ENCODE peak calls at places on chromosomes 12 and 14, in ten cellular contexts. F is left cardiac atrium; D is non-pigmented ciliary epithelial cell; Q is MV-4-11; N is stimulated activated naive CD8-positive, alpha-beta T cell treated with anti-CD3 and anti-CD28 coated beads, Interleukin-15, Interleukin-2, amounts not matched to agents 100 U/mL and 50 U/mL, for 24 hours; R is mucosa of descending colon; V is hippocampal formation; M is HTR-8/SVneo; C is sigmoid colon; J is EL. O is an unnamed sample.
A peak's percentile ranks its signal among the peaks of the same experiment; 100 is the strongest.

GRCh38 chr12:24839268-24839791 is 109.6 kb downstream of the BCAT1 start:
- DNase-seq in M (no peak), C (no peak), D (no peak), Q (no peak), R (no peak), V (no peak), J (no peak), F (no peak), N (peak; percentile 66), O (no peak)

GRCh38 chr12:70645494-70646317 is 8.5 kb upstream of the PTPRB start:
- DNase-seq in F (peak; percentile 82), Q (no peak), C (no peak), M (peak; percentile 54), V (no peak), J (peak; percentile 96), N (peak; percentile 14), R (peak; percentile 53), D (peak; percentile 89), O (peak; percentile 89)

GRCh38 chr12:57735198-57735855 is 3.2 kb downstream of the AGAP2 start:
- DNase-seq in N (no peak), R (no peak), D (no peak), J (no peak), F (no peak), V (no peak), Q (no peak), M (no peak), C (no peak), O (no peak)

GRCh38 chr12:48194780-48195179 is 8.3 kb downstream of the OR10AD1 start:
- DNase-seq in C (no peak), J (peak; percentile 26), N (no peak), F (no peak), M (no peak), R (no peak), Q (no peak), D (no peak), V (no peak), O (no peak)

GRCh38 chr12:80041691-80042090 is 57.6 kb upstream of the OTOGL start:
- DNase-seq in F (no peak), C (no peak), M (no peak), R (no peak), J (peak; percentile 59), V (no peak), D (no peak), N (no peak), Q (no peak), O (peak; percentile 14)

GRCh38 chr14:87156878-87157277 is 836.1 kb downstream of the GALC start:
- DNase-seq in C (no peak), D (no peak), R (no peak), F (no peak), N (no peak), J (no peak), V (no peak), Q (no peak), M (no peak), O (no peak)

GRCh38 chr12:121713257-121714155 is 954 bp downstream of the TMEM120B start:
- DNase-seq in F (peak; percentile 38), R (no peak), D (no peak), N (no peak), C (peak; percentile 76), J (no peak), Q (no peak), M (no peak), V (no peak), O (no peak)

GRCh38 chr14:75389679-75390078 is 38.1 kb upstream of the JDP2 start:
- DNase-seq in R (no peak), V (no peak), J (peak; percentile 48), D (no peak), C (no peak), M (no peak), N (no peak), Q (no peak), F (no peak), O (no peak)

GRCh38 chr12:116637589-116638165 is 78.5 kb downstream of the MAP1LC3B2 start:
- DNase-seq in M (no peak), J (no peak), C (no peak), R (no peak), F (no peak), D (no peak), V (no peak), Q (peak; percentile 82), N (no peak), O (no peak)

GRCh38 chr12:95624544-95624943 is 73.3 kb upstream of the USP44 start:
- DNase-seq in J (no peak), F (no peak), V (no peak), Q (no peak), M (no peak), D (no peak), C (no peak), R (no peak), N (no peak), O (peak; percentile 50)

GRCh38 chr12:110917467-110917866 is 2.9 kb downstream of the MYL2 start:
- DNase-seq in M (peak; percentile 71), D (no peak), J (peak; percentile 75), R (no peak), F (no peak), Q (no peak), C (no peak), V (no peak), N (no peak), O (no peak)